ENCODE peak calls at places on chromosomes 6 and 20, in nine cellular contexts. J is HFFc6; X is CD8-positive, alpha-beta memory T cell; K is T-cell; Q is neural crest cell; O is T-helper 1 cell; H is AG04450; B is iris pigment epithelial cell; A is fibroblast of gingiva. I is an unnamed sample.

GRCh38 chr20:38001981-38002380 is 31.3 kb downstream of the TTI1 start:
- DNase-seq in O (no peak), Q (no peak), K (peak; percentile 5), H (no peak), J (no peak), X (no peak), B (peak; percentile 44), A (no peak), I (peak; percentile 13)

GRCh38 chr20:25508083-25508770 is 77.1 kb downstream of the NINL start:
- DNase-seq in O (no peak), A (peak; percentile 90), K (no peak), J (peak; percentile 85), X (no peak), Q (no peak), B (peak; percentile 74), H (peak; percentile 37), I (peak; percentile 48)

GRCh38 chr6:170140129-170140528 is 150.7 kb downstream of the DLL1 start:
- DNase-seq in B (no peak), X (no peak), H (no peak), J (no peak), K (no peak), Q (no peak), A (no peak), O (no peak), I (no peak)

GRCh38 chr6:43772571-43773049 is 2.6 kb downstream of the VEGFA start:
- DNase-seq in A (peak; percentile 17), Q (peak; percentile 39), O (no peak), X (no peak), B (no peak), J (no peak), K (no peak), H (no peak), I (no peak)

GRCh38 chr20:478010-478948 is 15.9 kb upstream of the TBC1D20 start:
- DNase-seq in A (peak; percentile 40), J (no peak), K (no peak), Q (no peak), B (peak; percentile 82), O (no peak), H (peak; percentile 67), X (no peak), I (peak; percentile 40)

GRCh38 chr6:75158176-75158575 is 47.7 kb downstream of the COL12A1 start:
- DNase-seq in X (no peak), B (peak; percentile 55), K (no peak), A (no peak), J (no peak), O (no peak), H (no peak), Q (no peak), I (peak; percentile 15)

GRCh38 chr20:5001174-5002076 is at the start of gene SLC23A2:
- DNase-seq in A (peak; percentile 19), J (no peak), H (no peak), B (peak; percentile 26), X (peak; percentile 55), O (peak; percentile 52), Q (peak; percentile 9), K (peak; percentile 31), I (no peak)

GRCh38 chr6:158941246-158941645 is 58.8 kb downstream of the RSPH3 start:
- DNase-seq in A (no peak), O (no peak), J (no peak), Q (no peak), X (no peak), B (no peak), K (no peak), H (no peak), I (no peak)

GRCh38 chr6:134373282-134373922 is 55.5 kb upstream of the SGK1 start:
- DNase-seq in B (peak; percentile 93), X (no peak), A (peak; percentile 90), J (peak; percentile 68), O (no peak), H (peak; percentile 63), K (no peak), Q (no peak), I (peak; percentile 87)

GRCh38 chr6:166173292-166173951 is 5.8 kb upstream of the TBXT start:
- DNase-seq in X (no peak), A (no peak), O (no peak), J (no peak), K (no peak), Q (no peak), B (no peak), H (no peak), I (no peak)

GRCh38 chr20:56409521-56409920 is 2.5 kb upstream of the CASS4 start:
- DNase-seq in J (no peak), X (no peak), K (no peak), Q (no peak), O (no peak), H (peak; percentile 67), A (no peak), B (peak; percentile 87), I (peak; percentile 67)

GRCh38 chr6:69936674-69937363 is 70.5 kb downstream of the COL19A1 start:
- DNase-seq in Q (no peak), K (no peak), O (no peak), B (peak; percentile 1), H (no peak), X (no peak), J (no peak), A (peak; percentile 77), I (no peak)

GRCh38 chr6:142407685-142408273 is 106.0 kb downstream of the ADGRG6 start:
- DNase-seq in K (no peak), B (no peak), H (no peak), A (no peak), Q (no peak), O (no peak), X (no peak), J (no peak), I (no peak)

GRCh38 chr20:46820682-46821081 is 74.0 kb upstream of the EYA2 start:
- DNase-seq in B (no peak), A (no peak), J (no peak), K (no peak), H (no peak), O (no peak), Q (no peak), X (no peak), I (no peak)

GRCh38 chr6:70277480-70277879 is 25.4 kb downstream of the COL9A1 start:
- DNase-seq in X (no peak), B (peak; percentile 23), A (no peak), Q (no peak), K (no peak), J (no peak), H (no peak), O (no peak), I (peak; percentile 45)